ENCODE peak calls at places on chromosomes 16 and 17, in nine cellular contexts. E, D, G, L, M, K, J, C and H are unnamed samples.

GRCh38 chr16:30893082-30893743 is 664 bp downstream of the BCL7C start:
- DNase-seq in K (no peak), G (no peak), D (no peak), L (peak; percentile 46), J (peak; percentile 61), E (no peak), M (no peak), C (no peak), H (no peak)

GRCh38 chr16:4693956-4694663 is 748 bp downstream of the NUDT16L1 start:
- DNase-seq in E (peak; percentile 73), J (peak; percentile 69), K (peak; percentile 38), C (peak; percentile 78), D (peak; percentile 35), L (peak; percentile 56), M (peak; percentile 44), G (no peak), H (peak; percentile 81)

GRCh38 chr16:9370071-9370491 is 278.6 kb downstream of the HAPSTR1 start:
- DNase-seq in K (no peak), E (no peak), M (no peak), J (no peak), D (no peak), G (no peak), C (no peak), L (peak; percentile 42), H (no peak)

GRCh38 chr17:9645858-9646555 is 690 bp downstream of the USP43 start:
- DNase-seq in C (no peak), L (peak; percentile 63), J (peak; percentile 80), D (peak; percentile 55), E (no peak), M (no peak), K (no peak), G (peak; percentile 30), H (peak; percentile 48)

GRCh38 chr17:51652529-51652928 is 392.2 kb downstream of the UTP18 start:
- DNase-seq in C (no peak), L (no peak), M (no peak), G (no peak), J (no peak), K (no peak), D (no peak), E (no peak), H (no peak)

GRCh38 chr17:28344435-28344901 is 8.9 kb downstream of the TNFAIP1 start:
- DNase-seq in G (no peak), L (no peak), J (no peak), M (peak; percentile 38), C (no peak), D (no peak), E (no peak), K (no peak), H (no peak)

GRCh38 chr17:1003633-1003971 is 6.7 kb downstream of the TIMM22 start:
- DNase-seq in M (no peak), G (no peak), E (no peak), J (no peak), C (no peak), K (no peak), D (no peak), L (no peak), H (no peak)

GRCh38 chr16:68910051-68910450 is 66.7 kb downstream of the TANGO6 start:
- DNase-seq in M (no peak), C (no peak), J (no peak), L (no peak), G (peak; percentile 3), E (no peak), D (no peak), K (no peak), H (no peak)

DNA sequence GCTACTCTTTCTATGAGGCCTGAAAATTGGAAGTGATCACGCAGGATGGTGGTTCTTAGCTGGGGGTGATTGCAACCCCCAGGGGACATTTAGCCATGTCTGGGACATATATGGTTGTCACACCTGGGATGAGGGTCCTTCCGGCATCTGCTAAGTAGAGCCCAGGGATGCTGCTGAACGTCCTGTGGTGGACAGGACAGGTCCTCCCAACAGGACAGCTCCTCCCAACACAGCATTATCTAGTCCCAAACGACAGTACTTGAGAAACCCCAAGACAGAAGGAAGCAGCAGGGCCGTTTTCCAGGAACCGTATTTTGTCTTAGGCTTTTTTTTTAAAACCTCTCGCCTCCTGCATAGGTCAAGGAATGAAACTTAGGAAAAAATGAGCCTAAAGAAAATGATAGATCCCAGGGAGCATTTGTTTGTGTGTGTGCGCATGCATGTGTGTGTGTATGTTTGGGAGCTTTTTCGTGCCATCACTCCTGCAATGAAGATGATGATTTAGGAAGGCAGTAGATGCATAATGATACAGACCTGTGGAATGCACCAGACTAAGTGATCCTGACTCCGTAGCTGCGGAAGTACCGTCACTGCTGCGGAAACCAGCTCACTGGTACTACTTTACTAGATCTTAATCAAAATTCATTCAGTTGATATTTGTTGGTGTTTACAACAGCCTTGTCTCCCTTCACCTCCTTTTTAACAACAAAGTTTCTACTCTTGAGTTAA is 118.2 kb downstream of the SNX29 start:
- DNase-seq in J (peak; percentile 23), C (peak; percentile 24), M (no peak), G (no peak), L (no peak), K (no peak), E (no peak), D (no peak), H (no peak)
- TF ChIP-seq CTCF in J (no peak), C (no peak), M (no peak), G (no peak), L (no peak), K (no peak), E (no peak), D (no peak), H (no peak)

GRCh38 chr16:22186517-22186916 is 19.6 kb upstream of the EEF2K start:
- DNase-seq in L (no peak), K (no peak), M (no peak), G (no peak), J (no peak), D (no peak), C (no peak), E (no peak), H (no peak)
- TF ChIP-seq CTCF in L (no peak), K (peak; percentile 22), M (no peak), G (peak; percentile 40), J (no peak), D (no peak), C (no peak), E (no peak), H (peak; percentile 32)

DNA sequence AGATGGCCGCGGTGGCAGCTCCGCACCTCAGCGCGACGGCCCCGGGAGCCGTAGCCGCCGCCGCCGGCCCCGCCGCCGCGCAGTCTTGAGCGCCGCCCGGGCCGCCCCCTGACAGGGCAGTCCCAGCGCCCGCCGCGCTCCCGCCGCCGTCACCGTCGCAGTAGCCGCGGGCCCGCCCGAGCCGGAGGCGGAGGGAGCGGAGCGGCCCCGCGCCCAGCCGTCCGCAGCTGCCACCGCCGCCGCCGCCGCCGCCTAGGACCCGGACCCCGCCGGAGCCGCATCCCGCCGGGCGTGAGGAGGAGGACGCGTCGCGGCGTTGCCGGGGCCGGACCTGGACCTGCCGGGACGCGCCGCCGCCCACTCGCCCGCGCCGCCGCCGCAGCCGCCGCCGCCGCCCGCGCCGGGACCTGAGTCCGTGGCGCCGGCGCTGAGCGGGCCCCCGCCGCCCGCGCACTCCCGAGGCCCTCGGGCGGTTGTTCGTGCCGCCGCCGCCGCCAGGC is 263 bp downstream of the TNRC6C start:
- DNase-seq in E (no peak), J (no peak), K (no peak), M (no peak), G (no peak), D (no peak), C (no peak), L (no peak), H (no peak)
- TF ChIP-seq CTCF in E (no peak), J (no peak), K (no peak), M (no peak), G (no peak), D (no peak), C (no peak), L (no peak), H (no peak)

DNA sequence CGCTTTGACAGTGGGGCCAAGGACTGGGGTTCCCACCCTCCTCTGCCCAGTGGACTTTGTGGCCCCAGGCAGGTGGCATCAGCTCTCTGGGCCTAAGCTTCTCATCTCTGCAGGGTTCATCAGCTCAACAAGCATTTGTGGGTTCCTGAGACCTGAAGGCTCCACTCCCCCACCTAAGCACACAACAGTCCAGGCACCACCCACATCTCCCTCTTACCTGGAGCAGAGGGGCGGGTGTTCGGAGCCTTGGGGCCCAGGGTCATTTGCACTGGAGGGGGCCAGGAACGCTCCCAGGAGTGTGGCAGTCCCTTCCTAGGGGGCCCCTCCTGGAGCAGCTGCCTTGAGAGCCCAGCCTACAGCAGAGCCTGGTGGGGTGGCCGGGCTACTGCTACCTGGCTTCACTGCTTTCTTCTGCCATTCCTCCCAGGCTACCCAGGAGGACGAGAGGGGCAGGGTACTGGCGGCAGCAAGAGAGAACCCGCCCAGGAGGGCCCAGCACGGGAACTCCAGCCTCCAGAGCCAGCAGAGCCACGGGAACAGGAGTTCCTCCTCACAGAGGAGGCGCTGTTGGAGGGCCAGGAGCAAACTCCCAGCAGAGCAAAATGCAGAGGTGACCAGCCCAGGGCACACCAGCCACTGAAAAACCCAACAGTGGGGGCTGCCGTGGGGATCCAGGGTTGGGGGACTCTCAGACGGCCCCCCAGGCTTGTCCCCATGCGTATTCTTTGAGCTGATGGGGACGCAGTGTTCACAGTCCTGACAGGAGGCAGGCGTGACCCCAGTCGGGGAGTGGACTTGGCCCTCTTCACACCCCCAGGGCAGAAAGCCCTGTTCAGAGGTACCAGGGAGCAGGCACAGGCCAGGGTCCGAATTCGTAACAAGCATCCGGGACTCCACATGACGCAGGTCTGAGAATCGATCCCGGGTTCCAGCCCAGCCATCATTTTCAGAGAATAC is 35.1 kb upstream of the SLC38A10 start:
- DNase-seq in L (no peak), G (no peak), E (no peak), D (no peak), M (no peak), K (no peak), J (peak; percentile 89), C (no peak), H (no peak)
- TF ChIP-seq CTCF in L (no peak), G (no peak), E (no peak), D (no peak), M (no peak), K (no peak), J (peak; percentile 2), C (no peak), H (no peak)

DNA sequence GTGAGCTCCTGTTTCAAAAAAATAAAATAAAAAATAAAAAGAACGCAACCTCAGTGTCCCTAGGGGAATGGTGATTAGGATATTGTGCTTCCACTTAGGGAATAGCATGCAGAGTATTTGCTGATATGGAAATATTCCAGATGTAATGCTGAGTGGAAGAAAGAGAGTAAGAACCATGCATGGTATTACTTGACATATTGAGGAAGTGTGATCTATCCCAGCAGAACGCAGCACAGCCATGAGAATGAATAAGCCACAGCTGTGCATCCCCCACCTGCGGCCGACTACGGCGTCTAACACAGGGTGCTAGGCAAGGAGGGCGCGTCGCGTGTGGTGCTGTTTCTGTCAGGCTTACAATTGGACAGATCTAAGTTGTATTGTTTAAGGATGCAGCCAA is 49.5 kb downstream of the FOXK2 start:
- DNase-seq in J (no peak), M (no peak), K (no peak), E (no peak), L (no peak), C (no peak), D (no peak), G (no peak), H (no peak)
- TF ChIP-seq CTCF in J (no peak), M (no peak), K (no peak), E (no peak), L (no peak), C (no peak), D (no peak), G (no peak), H (no peak)

DNA sequence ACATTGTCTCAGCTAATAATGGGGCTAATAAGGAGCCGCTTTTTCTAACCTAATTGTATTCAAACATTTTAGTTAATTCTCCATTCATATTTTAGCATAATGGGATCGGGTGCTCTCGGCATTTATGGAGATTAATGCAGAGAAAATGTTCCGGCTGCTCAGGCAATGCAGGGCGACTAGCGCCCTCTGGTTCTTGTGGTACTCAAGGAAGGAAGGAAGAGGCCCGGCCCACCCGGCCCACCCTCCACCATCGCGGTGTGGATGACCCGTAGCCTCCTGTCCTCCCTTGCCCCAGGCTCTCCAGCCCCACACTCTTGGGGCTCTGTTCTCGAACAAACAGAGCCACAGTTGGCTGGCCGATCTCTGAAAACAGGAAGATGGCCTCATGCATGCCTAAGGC is 21.1 kb upstream of the ABCC3 start:
- DNase-seq in K (no peak), J (no peak), M (no peak), C (no peak), D (no peak), L (no peak), G (no peak), E (no peak), H (no peak)
- TF ChIP-seq CTCF in K (no peak), J (no peak), M (no peak), C (no peak), D (no peak), L (no peak), G (no peak), E (no peak), H (no peak)